ENCODE peak calls at places on chromosomes 12 and 14, in eight cellular contexts. One of them, this sample, is unnamed. For H3K4me1, the result is how much of the 10 kb centered on the place peaks cover.

GRCh38 chr14:92108345-92109254 is 2.2 kb upstream of the ATXN3 start:
- DNase-seq in fibroblast of lung: no peak
- DNase-seq in esophagus squamous epithelium: no peak
- DNase-seq in transverse colon: no peak
- DNase-seq in psoas muscle: no peak
- DNase-seq in HCT116: no peak
- DNase-seq in A673: peak
- DNase-seq in GM23248: no peak
- DNase-seq in this sample: no peak

GRCh38 chr12:52857500-52857899 is 8.7 kb upstream of the KRT78 start:
- DNase-seq in psoas muscle: no peak
- DNase-seq in A673: no peak
- DNase-seq in esophagus squamous epithelium: no peak
- DNase-seq in fibroblast of lung: no peak
- DNase-seq in GM23248: no peak
- DNase-seq in transverse colon: no peak
- DNase-seq in HCT116: no peak
- DNase-seq in this sample: no peak

GRCh38 chr12:106433055-106433454 is 75.5 kb downstream of the POLR3B start:
- DNase-seq in psoas muscle: no peak
- DNase-seq in transverse colon: no peak
- DNase-seq in esophagus squamous epithelium: no peak
- DNase-seq in fibroblast of lung: no peak
- DNase-seq in HCT116: no peak
- DNase-seq in A673: no peak
- DNase-seq in GM23248: no peak
- DNase-seq in this sample: no peak

GRCh38 chr12:74365178-74365964 is 172.3 kb upstream of the ATXN7L3B start:
- DNase-seq in HCT116: no peak
- DNase-seq in A673: peak
- DNase-seq in esophagus squamous epithelium: no peak
- DNase-seq in psoas muscle: no peak
- DNase-seq in fibroblast of lung: peak
- DNase-seq in GM23248: peak
- DNase-seq in transverse colon: no peak
- DNase-seq in this sample: peak

GRCh38 chr14:31036552-31036951 is 10.4 kb upstream of the STRN3 start:
- DNase-seq in GM23248: no peak
- DNase-seq in HCT116: no peak
- DNase-seq in fibroblast of lung: no peak
- DNase-seq in A673: no peak
- DNase-seq in esophagus squamous epithelium: no peak
- DNase-seq in psoas muscle: no peak
- DNase-seq in transverse colon: no peak
- DNase-seq in this sample: no peak

GRCh38 chr12:20624718-20625117 is 70.4 kb upstream of the SLCO1C1 start:
- DNase-seq in esophagus squamous epithelium: no peak
- DNase-seq in GM23248: peak
- DNase-seq in transverse colon: no peak
- DNase-seq in fibroblast of lung: peak
- DNase-seq in psoas muscle: no peak
- DNase-seq in HCT116: peak
- DNase-seq in A673: peak
- DNase-seq in this sample: no peak

GRCh38 chr12:92729773-92730305 is 27.1 kb downstream of the PLEKHG7 start:
- DNase-seq in HCT116: no peak
- DNase-seq in GM23248: no peak
- DNase-seq in psoas muscle: no peak
- DNase-seq in A673: no peak
- DNase-seq in fibroblast of lung: no peak
- DNase-seq in esophagus squamous epithelium: no peak
- DNase-seq in transverse colon: no peak
- DNase-seq in this sample: no peak

GRCh38 chr12:3107954-3108353 is 30.8 kb downstream of the TSPAN9 start:
- DNase-seq in transverse colon: no peak
- DNase-seq in esophagus squamous epithelium: no peak
- DNase-seq in fibroblast of lung: peak
- DNase-seq in psoas muscle: no peak
- DNase-seq in A673: no peak
- DNase-seq in GM23248: peak
- DNase-seq in HCT116: no peak
- DNase-seq in this sample: no peak

GRCh38 chr12:104600790-104601739 is 144.3 kb downstream of the CHST11 start:
- DNase-seq in fibroblast of lung: no peak
- DNase-seq in GM23248: no peak
- DNase-seq in HCT116: no peak
- DNase-seq in transverse colon: no peak
- DNase-seq in esophagus squamous epithelium: no peak
- DNase-seq in psoas muscle: no peak
- DNase-seq in A673: no peak
- DNase-seq in this sample: no peak

GRCh38 chr14:101717663-101718490 is 43.6 kb upstream of the PPP2R5C start:
- DNase-seq in psoas muscle: no peak
- DNase-seq in transverse colon: no peak
- DNase-seq in A673: no peak
- DNase-seq in esophagus squamous epithelium: no peak
- DNase-seq in HCT116: no peak
- DNase-seq in GM23248: no peak
- DNase-seq in fibroblast of lung: peak
- DNase-seq in this sample: no peak

GRCh38 chr12:131603106-131604033 is 107.5 kb upstream of the SFSWAP start:
- DNase-seq in GM23248: no peak
- DNase-seq in A673: no peak
- DNase-seq in psoas muscle: no peak
- DNase-seq in HCT116: no peak
- DNase-seq in transverse colon: no peak
- DNase-seq in fibroblast of lung: no peak
- DNase-seq in esophagus squamous epithelium: no peak
- DNase-seq in this sample: no peak

DNA sequence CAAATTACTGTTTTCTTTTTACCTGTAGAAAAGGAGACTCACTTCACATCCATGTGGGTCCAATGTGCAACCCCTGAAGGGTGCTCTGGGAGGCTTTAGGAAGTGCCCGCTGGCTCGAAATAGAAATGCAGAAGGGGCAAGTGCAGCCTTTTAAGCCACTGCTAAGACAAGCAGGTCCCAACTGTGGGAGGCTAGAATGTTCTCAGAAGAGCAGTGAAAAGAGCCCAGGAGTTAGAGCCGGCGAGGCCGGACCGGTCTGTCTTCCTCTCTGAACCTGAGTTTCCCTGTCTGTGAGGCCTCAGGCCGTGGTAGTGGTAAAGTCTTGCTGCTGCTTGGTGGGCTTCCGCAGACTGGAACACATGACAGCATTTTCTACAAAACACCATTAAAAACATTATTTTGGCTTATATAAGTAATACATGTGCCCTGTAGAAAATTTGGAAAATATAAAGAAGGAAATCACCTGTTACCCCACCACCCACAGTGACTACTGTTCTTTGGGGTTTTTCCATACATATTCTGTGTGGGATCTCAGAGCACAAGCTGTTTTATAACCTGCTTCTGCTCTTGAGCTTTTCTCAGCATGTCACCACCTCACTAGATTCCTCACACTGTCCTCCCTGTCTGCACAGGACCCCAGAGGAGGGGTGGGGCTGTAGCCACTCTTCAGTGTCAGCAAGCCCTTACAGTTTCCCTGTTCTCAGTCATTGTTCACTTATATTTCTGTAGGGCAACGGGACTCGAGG is 6.0 kb downstream of the CKB start:
- DNase-seq in transverse colon: no peak
- DNase-seq in A673: no peak
- DNase-seq in psoas muscle: peak
- DNase-seq in HCT116: no peak
- DNase-seq in esophagus squamous epithelium: no peak
- DNase-seq in GM23248: no peak
- DNase-seq in fibroblast of lung: no peak
- DNase-seq in this sample: no peak
- H3K27ac ChIP-seq in transverse colon: no peak
- H3K27ac ChIP-seq in A673: peak
- H3K27ac ChIP-seq in psoas muscle: no peak
- H3K27ac ChIP-seq in HCT116: no peak
- H3K27ac ChIP-seq in esophagus squamous epithelium: no peak
- H3K27ac ChIP-seq in GM23248: no peak
- H3K27ac ChIP-seq in fibroblast of lung: no peak
- H3K27ac ChIP-seq in this sample: no peak

GRCh38 chr12:65740506-65740872 is 83.8 kb upstream of the HMGA2 start:
- DNase-seq in A673: no peak
- DNase-seq in transverse colon: no peak
- DNase-seq in GM23248: peak
- DNase-seq in HCT116: no peak
- DNase-seq in fibroblast of lung: peak
- DNase-seq in esophagus squamous epithelium: no peak
- DNase-seq in psoas muscle: no peak
- DNase-seq in this sample: no peak
- H3K4me3 ChIP-seq in A673: no peak
- H3K4me3 ChIP-seq in transverse colon: no peak
- H3K4me3 ChIP-seq in GM23248: no peak
- H3K4me3 ChIP-seq in HCT116: no peak
- H3K4me3 ChIP-seq in fibroblast of lung: no peak
- H3K4me3 ChIP-seq in esophagus squamous epithelium: peak
- H3K4me3 ChIP-seq in psoas muscle: peak
- H3K4me3 ChIP-seq in this sample: peak

GRCh38 chr12:64759035-64759894 is at the start of gene GNS:
- DNase-seq in esophagus squamous epithelium: peak
- DNase-seq in transverse colon: peak
- DNase-seq in A673: peak
- DNase-seq in HCT116: peak
- DNase-seq in GM23248: peak
- DNase-seq in psoas muscle: peak
- DNase-seq in fibroblast of lung: peak
- DNase-seq in this sample: peak
- H3K4me1 ChIP-seq in esophagus squamous epithelium: under half
- H3K4me1 ChIP-seq in transverse colon: under half
- H3K4me1 ChIP-seq in A673: under half
- H3K4me1 ChIP-seq in HCT116: under half
- H3K4me1 ChIP-seq in GM23248: under half
- H3K4me1 ChIP-seq in psoas muscle: under half
- H3K4me1 ChIP-seq in fibroblast of lung: under half
- H3K4me1 ChIP-seq in this sample: under half

GRCh38 chr12:125351788-125352187 is 286.6 kb downstream of the AACS start:
- DNase-seq in A673: no peak
- DNase-seq in fibroblast of lung: no peak
- DNase-seq in HCT116: no peak
- DNase-seq in psoas muscle: no peak
- DNase-seq in transverse colon: no peak
- DNase-seq in GM23248: no peak
- DNase-seq in esophagus squamous epithelium: no peak
- DNase-seq in this sample: no peak
- H3K27ac ChIP-seq in A673: no peak
- H3K27ac ChIP-seq in fibroblast of lung: no peak
- H3K27ac ChIP-seq in HCT116: no peak
- H3K27ac ChIP-seq in psoas muscle: no peak
- H3K27ac ChIP-seq in transverse colon: no peak
- H3K27ac ChIP-seq in GM23248: no peak
- H3K27ac ChIP-seq in esophagus squamous epithelium: no peak
- H3K27ac ChIP-seq in this sample: no peak

GRCh38 chr12:62684586-62685295 is 218.1 kb downstream of the MON2 start:
- DNase-seq in GM23248: peak
- DNase-seq in esophagus squamous epithelium: no peak
- DNase-seq in fibroblast of lung: no peak
- DNase-seq in transverse colon: peak
- DNase-seq in A673: peak
- DNase-seq in psoas muscle: peak
- DNase-seq in HCT116: no peak
- DNase-seq in this sample: no peak
- H3K4me3 ChIP-seq in GM23248: peak
- H3K4me3 ChIP-seq in esophagus squamous epithelium: no peak
- H3K4me3 ChIP-seq in fibroblast of lung: no peak
- H3K4me3 ChIP-seq in transverse colon: no peak
- H3K4me3 ChIP-seq in A673: no peak
- H3K4me3 ChIP-seq in psoas muscle: no peak
- H3K4me3 ChIP-seq in HCT116: no peak
- H3K4me3 ChIP-seq in this sample: no peak